ENCODE peak calls at places on chromosomes 12 and 14, in ten cellular contexts. E is left ventricle myocardium inferior, K is neural crest cell, X is WTC11, H is transverse colon, Y is GM13977, A is A549, V is pancreas, F is fibroblast of the aortic adventitia, C is foreskin fibroblast. P is an unnamed sample.

GRCh38 chr14:104797112-104798044 is 1.8 kb upstream of the AKT1 start:
- DNase-seq in Y (no peak), F (no peak), H (peak; percentile 65), K (no peak), E (peak; percentile 57), C (no peak), V (no peak), X (no peak), A (peak; percentile 57), P (no peak)

GRCh38 chr12:93862424-93862823 is 185.2 kb downstream of the CRADD start:
- DNase-seq in A (no peak), E (no peak), X (no peak), V (no peak), K (no peak), H (no peak), F (peak; percentile 45), Y (no peak), C (no peak), P (no peak)

GRCh38 chr12:52952082-52952801 is 3.3 kb downstream of the KRT18 start:
- DNase-seq in X (peak; percentile 44), A (peak; percentile 64), C (no peak), E (no peak), K (no peak), H (peak; percentile 70), V (peak; percentile 90), F (peak; percentile 51), Y (no peak), P (no peak)

GRCh38 chr14:54738009-54738408 is 164.6 kb downstream of the GCH1 start:
- DNase-seq in F (no peak), V (no peak), X (no peak), K (no peak), E (no peak), Y (no peak), C (no peak), H (no peak), A (no peak), P (no peak)

GRCh38 chr12:120085920-120086319 is 30.6 kb downstream of the RAB35 start:
- DNase-seq in K (no peak), E (no peak), Y (no peak), A (no peak), H (no peak), F (no peak), V (no peak), X (no peak), C (no peak), P (no peak)

GRCh38 chr12:103530352-103530751 is 34.6 kb upstream of the C12orf42 start:
- DNase-seq in Y (peak; percentile 17), H (no peak), C (no peak), E (no peak), F (no peak), A (no peak), K (no peak), V (no peak), X (no peak), P (no peak)

GRCh38 chr14:59055439-59056045 is 132.9 kb upstream of the DAAM1 start:
- DNase-seq in H (peak; percentile 17), V (peak; percentile 29), E (no peak), K (no peak), X (peak; percentile 28), C (peak; percentile 48), A (peak; percentile 28), F (peak; percentile 81), Y (peak; percentile 78), P (no peak)

GRCh38 chr12:100564090-100564489 is 9.4 kb upstream of the GAS2L3 start:
- DNase-seq in H (no peak), C (peak; percentile 8), A (no peak), Y (no peak), X (no peak), V (no peak), K (no peak), E (no peak), F (no peak), P (no peak)

GRCh38 chr12:93358821-93359220 is 18.9 kb upstream of the NUDT4 start:
- DNase-seq in X (no peak), Y (no peak), H (no peak), V (no peak), K (no peak), E (no peak), C (no peak), A (no peak), F (peak; percentile 47), P (no peak)

GRCh38 chr12:2668816-2669215 is 126.0 kb upstream of the FKBP4 start:
- DNase-seq in H (peak; percentile 4), F (no peak), X (peak; percentile 4), C (no peak), E (no peak), K (no peak), A (no peak), Y (no peak), V (no peak), P (peak; percentile 44)

GRCh38 chr12:130815028-130815741 is 23.9 kb downstream of the STX2 start:
- DNase-seq in C (no peak), A (no peak), E (no peak), X (no peak), H (no peak), F (no peak), Y (no peak), V (no peak), K (no peak), P (no peak)

GRCh38 chr12:130809791-130810190 is 29.3 kb downstream of the STX2 start:
- DNase-seq in X (no peak), V (no peak), K (no peak), C (no peak), Y (no peak), F (no peak), H (no peak), E (no peak), A (no peak), P (no peak)

GRCh38 chr12:130816055-130816454 is 23.0 kb downstream of the STX2 start:
- DNase-seq in H (no peak), K (no peak), E (no peak), Y (no peak), C (no peak), A (no peak), F (no peak), X (peak; percentile 40), V (no peak), P (no peak)

GRCh38 chr12:130813949-130814348 is 25.1 kb downstream of the STX2 start:
- DNase-seq in H (no peak), C (no peak), F (no peak), V (no peak), K (no peak), A (no peak), E (no peak), Y (no peak), X (no peak), P (no peak)

GRCh38 chr12:130813436-130813835 is 25.6 kb downstream of the STX2 start:
- DNase-seq in Y (no peak), X (peak; percentile 59), F (no peak), V (no peak), C (no peak), A (no peak), E (no peak), K (no peak), H (no peak), P (no peak)
- TF ChIP-seq CTCF in Y (no peak), X (no peak), F (no peak), V (no peak), C (no peak), A (no peak), E (no peak), K (no peak), H (no peak), P (no peak)

GRCh38 chr12:115166698-115167315 is 482.8 kb upstream of the TBX3 start:
- DNase-seq in V (no peak), X (no peak), H (no peak), A (peak; percentile 20), C (no peak), Y (no peak), F (peak; percentile 59), E (no peak), K (no peak), P (no peak)
- TF ChIP-seq CTCF in V (no peak), X (no peak), H (no peak), A (no peak), C (peak; percentile 24), Y (no peak), F (no peak), E (peak; percentile 50), K (no peak), P (no peak)

DNA sequence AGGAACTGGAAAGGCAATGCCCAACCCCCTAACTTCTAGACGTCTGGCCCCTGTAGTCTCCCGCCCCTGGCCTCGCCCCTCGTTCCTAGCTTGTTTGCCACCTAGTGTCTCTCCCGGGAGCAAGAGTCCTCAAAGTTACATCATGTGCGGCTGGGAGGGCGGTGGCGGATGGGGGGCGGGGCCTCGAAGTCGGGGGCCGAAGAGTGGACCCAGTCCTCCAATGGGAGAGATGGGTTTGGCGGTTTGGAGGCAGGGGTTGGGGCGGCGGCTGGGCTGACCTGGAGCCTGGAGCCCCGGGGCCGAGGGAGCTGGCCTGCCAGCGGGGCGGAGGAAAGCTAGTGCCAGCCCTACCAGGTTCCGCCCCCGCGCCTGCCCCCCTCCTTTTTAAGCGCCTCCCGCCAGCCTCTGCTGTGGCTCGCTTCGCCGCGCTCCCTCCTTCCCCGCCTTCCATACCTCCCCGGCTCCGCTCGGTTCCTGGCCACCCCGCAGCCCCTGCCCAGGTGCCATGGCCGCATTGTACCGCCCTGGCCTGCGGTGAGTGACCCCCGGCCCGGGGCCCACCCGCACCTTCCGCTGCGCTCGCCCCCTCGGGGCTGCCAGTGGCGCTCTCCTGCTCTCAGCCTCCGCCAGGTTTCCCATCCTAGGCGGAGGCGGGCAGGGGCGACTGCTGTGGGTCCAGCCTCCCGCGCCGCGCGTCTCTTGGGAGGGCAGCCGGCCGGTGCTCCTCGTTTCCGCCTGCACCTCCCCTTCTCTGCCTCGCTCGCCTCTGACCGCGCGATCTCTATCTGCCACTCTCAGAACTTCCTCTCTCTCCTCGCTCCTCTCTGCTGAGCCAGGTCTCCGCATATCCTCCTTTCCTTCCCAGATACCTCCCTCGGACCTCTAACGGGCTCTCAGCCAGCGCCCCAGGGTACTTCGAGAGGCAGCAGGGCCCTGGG is at the start of gene PCK2:
- DNase-seq in V (peak; percentile 98), X (peak; percentile 98), C (peak; percentile 80), Y (peak; percentile 92), F (peak; percentile 92), H (peak; percentile 96), A (peak; percentile 95), E (peak; percentile 90), K (peak; percentile 71), P (peak; percentile 86)
- TF ChIP-seq CTCF in V (no peak), X (no peak), C (no peak), Y (no peak), F (no peak), H (no peak), A (no peak), E (peak; percentile 23), K (no peak), P (no peak)

DNA sequence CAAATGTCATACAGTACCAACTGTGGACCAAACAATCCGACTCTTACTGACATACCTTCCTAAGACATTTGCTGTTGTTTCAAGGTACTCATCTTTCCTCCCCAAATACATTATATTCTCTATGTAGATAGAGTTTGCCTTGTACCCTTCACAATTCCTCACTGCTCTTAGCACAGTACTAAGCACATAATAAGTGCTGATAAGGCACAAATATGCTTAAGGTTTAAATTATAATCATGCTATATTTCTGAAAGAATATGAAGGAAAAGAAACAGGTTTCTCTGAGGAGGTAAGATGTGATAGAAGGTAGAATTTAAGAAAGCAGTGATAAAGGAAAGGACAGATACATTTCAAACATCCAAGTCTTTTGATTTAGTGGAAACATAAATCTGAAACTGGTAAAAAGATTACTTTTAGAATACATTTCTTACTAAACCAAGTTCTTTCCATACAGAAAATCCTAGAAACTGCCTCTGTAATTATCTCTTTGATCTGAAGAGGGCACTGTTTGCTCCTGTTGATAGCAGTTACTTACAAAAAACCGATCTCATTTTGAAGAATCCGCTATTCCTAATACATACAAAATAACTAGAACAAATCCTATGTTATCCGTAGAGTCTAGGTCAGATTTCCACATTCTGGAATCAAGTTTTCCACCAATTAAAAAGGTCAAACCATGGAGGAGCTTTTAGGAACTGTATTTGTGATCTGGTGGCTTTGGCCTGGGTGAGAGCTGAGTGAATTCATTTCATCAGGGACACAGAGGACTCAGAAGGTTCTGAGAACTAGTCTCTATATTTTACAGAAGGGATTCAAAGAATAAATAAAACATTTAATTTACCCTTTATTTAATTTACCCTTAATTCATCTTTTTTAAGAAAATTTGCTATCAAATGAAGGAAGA is 311.9 kb downstream of the DAD1 start:
- DNase-seq in C (peak; percentile 3), E (no peak), V (no peak), H (no peak), X (no peak), Y (peak; percentile 15), A (peak; percentile 25), K (no peak), F (peak; percentile 39), P (no peak)
- TF ChIP-seq CTCF in C (peak; percentile 56), E (peak; percentile 52), V (no peak), H (peak; percentile 51), X (peak; percentile 36), Y (peak; percentile 57), A (peak; percentile 68), K (peak; percentile 75), F (peak; percentile 64), P (peak; percentile 80)